ENCODE peak calls at places on chromosomes 11 and 22, in eight cellular contexts. X is fibroblast of the conjunctiva; Q is activated CD8-positive, alpha-beta memory T cell treated with anti-CD3 and anti-CD28 coated beads, Interleukin-2, amount 50 U/mL, for 48 hours; A is cardiac muscle cell; B is NCI-H526; S is H1; T is caudate nucleus; V is endothelial cell of umbilical vein. K is an unnamed sample.

GRCh38 chr22:28009272-28009827 is 90.3 kb upstream of the PITPNB start:
- DNase-seq in X (peak), Q (peak), A (peak), B (peak), S (peak), T (peak), V (peak), K (peak)

GRCh38 chr22:29700949-29701927 is 18.6 kb upstream of the CABP7 start:
- DNase-seq in X (no peak), Q (no peak), A (peak), B (peak), S (no peak), T (no peak), V (peak), K (no peak)

GRCh38 chr22:38849816-38850215 is 6.0 kb upstream of the NPTXR start:
- DNase-seq in X (no peak), Q (no peak), A (no peak), B (no peak), S (no peak), T (no peak), V (no peak), K (no peak)

GRCh38 chr11:17257200-17257599 is 19.3 kb upstream of the NUCB2 start:
- DNase-seq in X (peak), Q (no peak), A (no peak), B (no peak), S (no peak), T (no peak), V (no peak), K (no peak)

GRCh38 chr11:122209619-122210377 is 93.8 kb upstream of the BLID start:
- DNase-seq in X (peak), Q (no peak), A (no peak), B (no peak), S (no peak), T (peak), V (peak), K (peak)

GRCh38 chr11:114318361-114318760 is 22.2 kb downstream of the NNMT start:
- DNase-seq in X (no peak), Q (no peak), A (no peak), B (no peak), S (no peak), T (no peak), V (peak), K (no peak)

GRCh38 chr22:27999876-28000275 is 80.8 kb upstream of the PITPNB start:
- DNase-seq in X (no peak), Q (no peak), A (no peak), B (no peak), S (no peak), T (no peak), V (no peak), K (no peak)

GRCh38 chr22:44658371-44658953 is 43.5 kb upstream of the PRR5 start:
- DNase-seq in X (peak), Q (peak), A (no peak), B (no peak), S (no peak), T (peak), V (peak), K (peak)

GRCh38 chr11:32233928-32234327 is 143.1 kb downstream of the RCN1 start:
- DNase-seq in X (no peak), Q (no peak), A (no peak), B (no peak), S (no peak), T (no peak), V (no peak), K (no peak)

GRCh38 chr11:60871378-60872061 is 4.2 kb downstream of the ZP1 start:
- DNase-seq in X (no peak), Q (no peak), A (peak), B (no peak), S (no peak), T (no peak), V (no peak), K (no peak)

GRCh38 chr11:28826807-28827206 is 718.6 kb downstream of the METTL15 start:
- DNase-seq in X (no peak), Q (no peak), A (no peak), B (no peak), S (no peak), T (no peak), V (no peak), K (no peak)

GRCh38 chr11:1293619-1294015 is 15.8 kb downstream of the TOLLIP start:
- DNase-seq in X (no peak), Q (no peak), A (no peak), B (peak), S (no peak), T (peak), V (no peak), K (no peak)

GRCh38 chr11:123740787-123741158 is 687 bp downstream of the ZNF202 start:
- DNase-seq in X (no peak), Q (no peak), A (peak), B (peak), S (no peak), T (no peak), V (no peak), K (peak)

GRCh38 chr22:47929073-47929472 is 1166.6 kb downstream of the TBC1D22A start:
- DNase-seq in X (no peak), Q (no peak), A (no peak), B (no peak), S (no peak), T (no peak), V (no peak), K (peak)

GRCh38 chr11:59776210-59777066 is 21.3 kb downstream of the STX3 start:
- DNase-seq in X (no peak), Q (no peak), A (no peak), B (no peak), S (no peak), T (no peak), V (peak), K (no peak)

GRCh38 chr22:45455212-45455611 is 41.7 kb downstream of the RIBC2 start:
- DNase-seq in X (no peak), Q (no peak), A (peak), B (no peak), S (no peak), T (no peak), V (no peak), K (no peak)

GRCh38 chr11:33899383-33900037 is 7.6 kb upstream of the LMO2 start:
- DNase-seq in X (peak), Q (no peak), A (peak), B (no peak), S (no peak), T (no peak), V (peak), K (peak)

GRCh38 chr11:17267576-17267975 is 9.0 kb upstream of the NUCB2 start:
- DNase-seq in X (no peak), Q (no peak), A (no peak), B (no peak), S (no peak), T (no peak), V (peak), K (no peak)

GRCh38 chr11:38252620-38253019 is 1654.6 kb upstream of the RAG2 start:
- DNase-seq in X (no peak), Q (no peak), A (no peak), B (no peak), S (no peak), T (no peak), V (no peak), K (no peak)

GRCh38 chr22:39087881-39088687 is 9.0 kb upstream of the APOBEC3H start:
- DNase-seq in X (no peak), Q (no peak), A (peak), B (no peak), S (peak), T (no peak), V (no peak), K (no peak)

GRCh38 chr11:12053606-12054361 is 45.4 kb upstream of the DKK3 start:
- DNase-seq in X (peak), Q (no peak), A (no peak), B (no peak), S (no peak), T (no peak), V (no peak), K (no peak)